ENCODE peak calls at places on chromosomes 1 and 21, in six cellular contexts. P is SK-N-SH; O is cardiac fibroblast; Q is astrocyte of the cerebellum; Z is WTC11; J is CD4-positive, alpha-beta T cell. D is an unnamed sample.

GRCh38 chr1:212562771-212563170 is 45.8 kb upstream of the ATF3 start:
- DNase-seq in P (no peak), O (no peak), Q (no peak), Z (no peak), J (no peak), D (no peak)

GRCh38 chr1:57024855-57025254 is 59.0 kb upstream of the C8B start:
- DNase-seq in P (no peak), O (no peak), Q (no peak), Z (no peak), J (no peak), D (no peak)

GRCh38 chr1:232142403-232143314 is 487.3 kb downstream of the SIPA1L2 start:
- DNase-seq in P (peak; percentile 6), O (peak; percentile 82), Q (peak; percentile 89), Z (no peak), J (no peak), D (peak; percentile 19)

GRCh38 chr1:205028954-205029353 is 14.1 kb upstream of the CNTN2 start:
- DNase-seq in P (no peak), O (no peak), Q (no peak), Z (no peak), J (no peak), D (no peak)

GRCh38 chr1:109787845-109788605 is 24.3 kb upstream of the EPS8L3 start:
- DNase-seq in P (peak; percentile 63), O (no peak), Q (no peak), Z (no peak), J (no peak), D (no peak)

GRCh38 chr1:7856345-7856744 is 3.5 kb upstream of the UTS2 start:
- DNase-seq in P (no peak), O (peak; percentile 10), Q (no peak), Z (no peak), J (no peak), D (no peak)

GRCh38 chr1:191629836-191630235 is 528.4 kb upstream of the RGS18 start:
- DNase-seq in P (no peak), O (no peak), Q (no peak), Z (peak; percentile 33), J (no peak), D (no peak)

GRCh38 chr1:182962554-182963115 is 9.7 kb upstream of the SHCBP1L start:
- DNase-seq in P (peak; percentile 88), O (peak; percentile 95), Q (peak; percentile 83), Z (peak; percentile 69), J (no peak), D (peak; percentile 83)

DNA sequence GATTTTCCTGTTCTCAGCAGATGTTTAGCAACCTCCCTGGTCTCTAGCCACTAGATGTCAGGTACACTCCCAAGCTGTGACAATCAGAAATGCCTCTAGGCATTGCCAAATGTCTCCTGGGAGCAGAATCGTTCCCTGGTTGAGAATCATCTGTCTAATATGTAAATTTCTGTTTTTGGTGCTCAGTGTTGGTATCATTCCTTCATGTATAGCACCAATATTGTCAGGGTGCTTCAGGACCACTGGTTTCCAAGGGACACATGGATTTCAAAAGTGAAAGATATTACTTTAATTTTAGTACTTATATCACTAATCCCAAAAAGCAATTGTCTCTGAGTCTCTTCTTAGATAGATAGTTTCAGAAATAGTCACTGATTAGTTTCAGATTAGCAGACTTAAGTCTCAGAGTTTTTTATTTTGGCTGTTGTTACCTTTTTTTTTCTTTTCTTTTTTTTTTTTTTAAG is 160.1 kb downstream of the PTPRC start:
- DNase-seq in P (no peak), O (no peak), Q (no peak), Z (no peak), J (no peak), D (no peak)
- TF ChIP-seq CTCF in P (no peak), O (no peak), Q (no peak), Z (no peak), J (no peak), D (no peak)

GRCh38 chr21:44267655-44268142 is 6.0 kb upstream of the DNMT3L start:
- DNase-seq in P (no peak), O (no peak), Q (no peak), Z (peak; percentile 66), J (peak; percentile 10), D (no peak)
- TF ChIP-seq CTCF in P (peak; percentile 23), O (peak; percentile 8), Q (no peak), Z (peak; percentile 13), J (peak; percentile 41), D (peak; percentile 4)

GRCh38 chr1:72062584-72062983 is 219.8 kb downstream of the NEGR1 start:
- DNase-seq in P (no peak), O (peak; percentile 15), Q (no peak), Z (no peak), J (no peak), D (no peak)

GRCh38 chr1:72066431-72066830 is 215.9 kb downstream of the NEGR1 start:
- DNase-seq in P (no peak), O (no peak), Q (no peak), Z (no peak), J (no peak), D (no peak)

GRCh38 chr1:72060466-72060865 is 221.9 kb downstream of the NEGR1 start:
- DNase-seq in P (no peak), O (no peak), Q (no peak), Z (no peak), J (no peak), D (no peak)

GRCh38 chr1:72063364-72063763 is 219.0 kb downstream of the NEGR1 start:
- DNase-seq in P (no peak), O (no peak), Q (no peak), Z (no peak), J (no peak), D (no peak)

GRCh38 chr1:72064301-72064700 is 218.0 kb downstream of the NEGR1 start:
- DNase-seq in P (no peak), O (no peak), Q (no peak), Z (no peak), J (no peak), D (no peak)
- TF ChIP-seq CTCF in P (no peak), O (no peak), Q (no peak), Z (no peak), J (no peak), D (no peak)

GRCh38 chr1:99702221-99702620 is 56.3 kb downstream of the PALMD start:
- DNase-seq in P (no peak), O (no peak), Q (no peak), Z (no peak), J (no peak), D (no peak)
- TF ChIP-seq CTCF in P (no peak), O (no peak), Q (no peak), Z (no peak), J (no peak), D (no peak)

GRCh38 chr1:227946624-227947424 is 908 bp downstream of the WNT9A start:
- DNase-seq in P (peak; percentile 95), O (peak; percentile 67), Q (no peak), Z (peak; percentile 85), J (peak; percentile 51), D (no peak)
- TF ChIP-seq CTCF in P (peak; percentile 69), O (peak; percentile 30), Q (peak; percentile 66), Z (peak; percentile 39), J (peak; percentile 87), D (peak; percentile 56)

DNA sequence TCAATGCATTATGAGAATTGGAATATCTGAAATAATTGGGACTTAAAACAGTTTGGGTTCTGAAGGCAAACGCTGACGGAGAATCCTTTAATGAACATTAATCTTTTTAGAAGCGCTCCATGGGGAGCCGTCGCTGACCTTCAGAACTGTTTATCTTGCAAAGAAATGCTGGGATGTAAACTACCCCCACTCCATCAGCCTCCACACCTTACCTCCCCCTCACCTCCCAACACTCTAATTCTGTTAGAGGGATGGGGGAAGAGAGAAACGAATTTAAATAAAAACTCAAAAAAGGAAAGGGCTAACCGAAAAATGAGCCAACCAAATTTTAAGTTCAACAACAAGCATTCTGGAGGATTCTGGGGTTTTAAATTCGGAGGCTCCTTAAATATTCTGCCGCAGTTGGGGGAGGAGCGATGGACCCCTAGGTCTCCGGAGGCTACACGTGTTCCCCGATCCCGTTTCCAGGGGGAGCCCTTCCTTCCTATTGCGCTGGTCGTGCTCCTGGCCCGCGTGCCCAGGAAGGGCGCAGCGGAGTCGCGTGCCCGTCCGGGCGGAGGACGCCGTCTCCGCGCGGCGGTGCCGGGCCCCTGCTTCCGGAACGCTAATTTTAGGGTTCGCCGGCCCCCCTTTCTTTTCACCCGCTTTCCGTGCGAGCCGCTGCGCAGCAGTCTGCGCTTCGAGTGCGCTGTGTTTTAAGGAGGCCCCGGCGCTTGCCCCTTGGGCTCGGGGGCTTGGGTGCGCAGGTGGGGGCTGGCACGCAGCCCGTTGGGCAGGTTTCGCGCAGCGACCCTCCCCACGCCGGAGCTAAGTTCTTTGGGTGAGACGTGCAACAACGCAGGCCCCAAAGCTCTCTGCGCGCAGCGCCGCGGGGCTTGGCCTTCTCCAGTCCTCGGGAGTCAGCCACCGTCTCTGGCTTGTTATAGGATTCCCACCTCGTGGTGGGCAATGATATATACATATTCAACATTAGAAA is 43.8 kb upstream of the DNAJC6 start:
- DNase-seq in P (peak; percentile 89), O (peak; percentile 44), Q (no peak), Z (peak; percentile 80), J (peak; percentile 17), D (no peak)
- TF ChIP-seq CTCF in P (peak; percentile 42), O (peak; percentile 12), Q (peak; percentile 47), Z (no peak), J (no peak), D (peak; percentile 33)

D was measured in AG09319.